ENCODE peak calls at places on chromosomes 11 and 22, in nine cellular contexts. One of them, this sample, is unnamed.

GRCh38 chr22:43847376-43848289 is 14.7 kb downstream of the SULT4A1 start:
- DNase-seq in RWPE1: no peak
- DNase-seq in CD8-positive, alpha-beta T cell: no peak
- DNase-seq in neural progenitor cell: no peak
- DNase-seq in naive thymus-derived CD4-positive, alpha-beta T cell: no peak
- DNase-seq in fibroblast of lung: no peak
- DNase-seq in AG04450: no peak
- DNase-seq in A549: no peak
- DNase-seq in substantia nigra: no peak
- DNase-seq in this sample: no peak

GRCh38 chr22:19597399-19597735 is 73.2 kb upstream of the CLDN5 start:
- DNase-seq in RWPE1: no peak
- DNase-seq in CD8-positive, alpha-beta T cell: no peak
- DNase-seq in neural progenitor cell: no peak
- DNase-seq in naive thymus-derived CD4-positive, alpha-beta T cell: peak
- DNase-seq in fibroblast of lung: no peak
- DNase-seq in AG04450: no peak
- DNase-seq in A549: no peak
- DNase-seq in substantia nigra: no peak
- DNase-seq in this sample: no peak

GRCh38 chr11:67633758-67634365 is 4.1 kb upstream of the NUDT8 start:
- DNase-seq in RWPE1: no peak
- DNase-seq in CD8-positive, alpha-beta T cell: no peak
- DNase-seq in neural progenitor cell: no peak
- DNase-seq in naive thymus-derived CD4-positive, alpha-beta T cell: no peak
- DNase-seq in fibroblast of lung: no peak
- DNase-seq in AG04450: no peak
- DNase-seq in A549: no peak
- DNase-seq in substantia nigra: no peak
- DNase-seq in this sample: no peak

GRCh38 chr11:1126935-1127663 is 30.7 kb upstream of the MUC5AC start:
- DNase-seq in RWPE1: no peak
- DNase-seq in CD8-positive, alpha-beta T cell: no peak
- DNase-seq in neural progenitor cell: no peak
- DNase-seq in naive thymus-derived CD4-positive, alpha-beta T cell: no peak
- DNase-seq in fibroblast of lung: no peak
- DNase-seq in AG04450: no peak
- DNase-seq in A549: no peak
- DNase-seq in substantia nigra: no peak
- DNase-seq in this sample: no peak

GRCh38 chr22:46674367-46674781 is 54.2 kb downstream of the GRAMD4 start:
- DNase-seq in RWPE1: no peak
- DNase-seq in CD8-positive, alpha-beta T cell: peak
- DNase-seq in neural progenitor cell: no peak
- DNase-seq in naive thymus-derived CD4-positive, alpha-beta T cell: peak
- DNase-seq in fibroblast of lung: no peak
- DNase-seq in AG04450: no peak
- DNase-seq in A549: no peak
- DNase-seq in substantia nigra: no peak
- DNase-seq in this sample: peak

GRCh38 chr11:120532082-120532481 is 20.5 kb downstream of the GRIK4 start:
- DNase-seq in RWPE1: no peak
- DNase-seq in CD8-positive, alpha-beta T cell: no peak
- DNase-seq in neural progenitor cell: no peak
- DNase-seq in naive thymus-derived CD4-positive, alpha-beta T cell: no peak
- DNase-seq in fibroblast of lung: no peak
- DNase-seq in AG04450: no peak
- DNase-seq in A549: no peak
- DNase-seq in substantia nigra: no peak
- DNase-seq in this sample: no peak

GRCh38 chr11:77191823-77192495 is 63.9 kb downstream of the MYO7A start:
- DNase-seq in RWPE1: peak
- DNase-seq in CD8-positive, alpha-beta T cell: peak
- DNase-seq in neural progenitor cell: peak
- DNase-seq in naive thymus-derived CD4-positive, alpha-beta T cell: peak
- DNase-seq in fibroblast of lung: peak
- DNase-seq in AG04450: no peak
- DNase-seq in A549: peak
- DNase-seq in substantia nigra: no peak
- DNase-seq in this sample: no peak

GRCh38 chr11:69862331-69862761 is 43.1 kb upstream of the FGF3 start:
- DNase-seq in RWPE1: no peak
- DNase-seq in CD8-positive, alpha-beta T cell: no peak
- DNase-seq in neural progenitor cell: no peak
- DNase-seq in naive thymus-derived CD4-positive, alpha-beta T cell: no peak
- DNase-seq in fibroblast of lung: no peak
- DNase-seq in AG04450: no peak
- DNase-seq in A549: no peak
- DNase-seq in substantia nigra: no peak
- DNase-seq in this sample: no peak

GRCh38 chr11:128621491-128622136 is 34.3 kb upstream of the ETS1 start:
- DNase-seq in RWPE1: peak
- DNase-seq in CD8-positive, alpha-beta T cell: no peak
- DNase-seq in neural progenitor cell: no peak
- DNase-seq in naive thymus-derived CD4-positive, alpha-beta T cell: no peak
- DNase-seq in fibroblast of lung: peak
- DNase-seq in AG04450: peak
- DNase-seq in A549: no peak
- DNase-seq in substantia nigra: no peak
- DNase-seq in this sample: no peak

GRCh38 chr11:66192181-66192888 is 76.1 kb upstream of the RAB1B start:
- DNase-seq in RWPE1: no peak
- DNase-seq in CD8-positive, alpha-beta T cell: no peak
- DNase-seq in neural progenitor cell: no peak
- DNase-seq in naive thymus-derived CD4-positive, alpha-beta T cell: no peak
- DNase-seq in fibroblast of lung: peak
- DNase-seq in AG04450: no peak
- DNase-seq in A549: no peak
- DNase-seq in substantia nigra: no peak
- DNase-seq in this sample: no peak

GRCh38 chr11:27201454-27202302 is 161.1 kb downstream of the BBOX1 start:
- DNase-seq in RWPE1: peak
- DNase-seq in CD8-positive, alpha-beta T cell: no peak
- DNase-seq in neural progenitor cell: no peak
- DNase-seq in naive thymus-derived CD4-positive, alpha-beta T cell: no peak
- DNase-seq in fibroblast of lung: peak
- DNase-seq in AG04450: no peak
- DNase-seq in A549: peak
- DNase-seq in substantia nigra: no peak
- DNase-seq in this sample: peak

GRCh38 chr11:8034604-8035224 is 46.3 kb upstream of the TUB start:
- DNase-seq in RWPE1: no peak
- DNase-seq in CD8-positive, alpha-beta T cell: no peak
- DNase-seq in neural progenitor cell: no peak
- DNase-seq in naive thymus-derived CD4-positive, alpha-beta T cell: no peak
- DNase-seq in fibroblast of lung: no peak
- DNase-seq in AG04450: no peak
- DNase-seq in A549: no peak
- DNase-seq in substantia nigra: no peak
- DNase-seq in this sample: no peak

DNA sequence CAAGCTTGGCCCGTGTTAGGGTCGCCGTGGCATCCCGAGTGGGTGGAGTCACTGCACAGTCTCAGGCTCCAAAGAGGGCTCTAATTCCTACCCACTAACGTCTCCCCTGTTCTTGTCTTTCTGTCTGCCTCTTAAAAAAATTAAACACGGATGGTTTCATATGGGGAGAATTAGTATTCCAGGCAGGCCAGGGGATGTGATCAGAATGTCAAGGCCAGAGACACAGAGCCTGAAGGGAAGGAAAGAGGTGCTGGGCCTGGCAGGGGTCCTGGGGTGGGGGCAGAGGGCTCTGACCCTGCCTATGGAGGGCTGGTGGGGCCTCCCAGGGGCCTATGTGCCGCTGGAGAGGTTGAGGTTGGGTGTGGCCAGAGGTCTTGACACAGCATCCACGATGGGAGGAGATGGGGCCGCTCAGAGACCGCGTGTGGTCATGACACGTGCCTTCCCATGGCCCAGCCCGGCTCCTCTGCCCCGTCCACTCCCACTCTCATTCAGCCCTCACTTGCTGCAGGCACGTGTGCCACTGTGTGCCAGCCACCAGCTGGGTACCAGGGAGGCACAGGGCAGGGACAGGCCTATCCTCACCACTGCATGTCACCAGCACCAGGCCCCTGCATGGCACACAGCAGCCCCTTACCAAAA is 56.5 kb downstream of the FLRT1 start:
- DNase-seq in RWPE1: no peak
- DNase-seq in CD8-positive, alpha-beta T cell: no peak
- DNase-seq in neural progenitor cell: no peak
- DNase-seq in naive thymus-derived CD4-positive, alpha-beta T cell: no peak
- DNase-seq in fibroblast of lung: no peak
- DNase-seq in AG04450: no peak
- DNase-seq in A549: no peak
- DNase-seq in substantia nigra: peak
- DNase-seq in this sample: no peak
- H3K27ac ChIP-seq in RWPE1: peak
- H3K27ac ChIP-seq in CD8-positive, alpha-beta T cell: no peak
- H3K27ac ChIP-seq in neural progenitor cell: no peak
- H3K27ac ChIP-seq in naive thymus-derived CD4-positive, alpha-beta T cell: no peak
- H3K27ac ChIP-seq in fibroblast of lung: no peak
- H3K27ac ChIP-seq in AG04450: no peak
- H3K27ac ChIP-seq in A549: peak
- H3K27ac ChIP-seq in substantia nigra: peak
- H3K27ac ChIP-seq in this sample: no peak

GRCh38 chr11:72712168-72712721 is 38.0 kb upstream of the PDE2A start:
- DNase-seq in RWPE1: no peak
- DNase-seq in CD8-positive, alpha-beta T cell: no peak
- DNase-seq in neural progenitor cell: peak
- DNase-seq in naive thymus-derived CD4-positive, alpha-beta T cell: no peak
- DNase-seq in fibroblast of lung: peak
- DNase-seq in AG04450: no peak
- DNase-seq in A549: no peak
- DNase-seq in substantia nigra: peak
- DNase-seq in this sample: peak
- H3K27ac ChIP-seq in RWPE1: peak
- H3K27ac ChIP-seq in CD8-positive, alpha-beta T cell: no peak
- H3K27ac ChIP-seq in neural progenitor cell: peak
- H3K27ac ChIP-seq in naive thymus-derived CD4-positive, alpha-beta T cell: no peak
- H3K27ac ChIP-seq in fibroblast of lung: peak
- H3K27ac ChIP-seq in AG04450: no peak
- H3K27ac ChIP-seq in A549: no peak
- H3K27ac ChIP-seq in substantia nigra: no peak
- H3K27ac ChIP-seq in this sample: peak

GRCh38 chr22:37641251-37641949 is 1.9 kb downstream of the SH3BP1 start:
- DNase-seq in RWPE1: no peak
- DNase-seq in CD8-positive, alpha-beta T cell: no peak
- DNase-seq in neural progenitor cell: no peak
- DNase-seq in naive thymus-derived CD4-positive, alpha-beta T cell: no peak
- DNase-seq in fibroblast of lung: no peak
- DNase-seq in AG04450: no peak
- DNase-seq in A549: no peak
- DNase-seq in substantia nigra: no peak
- DNase-seq in this sample: no peak
- H3K27ac ChIP-seq in RWPE1: peak
- H3K27ac ChIP-seq in CD8-positive, alpha-beta T cell: no peak
- H3K27ac ChIP-seq in neural progenitor cell: no peak
- H3K27ac ChIP-seq in naive thymus-derived CD4-positive, alpha-beta T cell: peak
- H3K27ac ChIP-seq in fibroblast of lung: no peak
- H3K27ac ChIP-seq in AG04450: peak
- H3K27ac ChIP-seq in A549: no peak
- H3K27ac ChIP-seq in substantia nigra: no peak
- H3K27ac ChIP-seq in this sample: no peak

DNA sequence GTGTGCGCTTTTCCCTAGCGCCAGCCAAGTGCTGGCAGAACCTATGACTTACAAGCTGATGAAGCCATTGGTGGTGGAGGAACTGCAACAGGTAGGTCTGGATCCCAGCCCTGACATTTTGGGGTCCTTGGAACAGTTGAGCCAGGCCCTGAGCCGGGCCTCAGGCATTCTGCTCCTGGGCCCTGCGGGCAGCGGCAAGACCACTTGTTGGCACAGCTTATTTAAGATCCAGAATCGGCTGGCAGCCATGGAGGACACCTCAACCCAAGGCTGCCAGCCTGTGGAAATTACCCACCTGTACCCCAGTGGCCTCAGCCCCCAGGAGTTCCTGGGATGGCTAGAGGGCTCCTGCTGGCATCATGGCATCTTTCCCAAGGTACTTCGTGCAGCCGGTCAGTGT is 49.7 kb downstream of the DNHD1 start:
- DNase-seq in RWPE1: no peak
- DNase-seq in CD8-positive, alpha-beta T cell: no peak
- DNase-seq in neural progenitor cell: no peak
- DNase-seq in naive thymus-derived CD4-positive, alpha-beta T cell: no peak
- DNase-seq in fibroblast of lung: no peak
- DNase-seq in AG04450: no peak
- DNase-seq in A549: no peak
- DNase-seq in substantia nigra: no peak
- DNase-seq in this sample: no peak
- H3K27ac ChIP-seq in RWPE1: no peak
- H3K27ac ChIP-seq in CD8-positive, alpha-beta T cell: no peak
- H3K27ac ChIP-seq in neural progenitor cell: no peak
- H3K27ac ChIP-seq in naive thymus-derived CD4-positive, alpha-beta T cell: no peak
- H3K27ac ChIP-seq in fibroblast of lung: no peak
- H3K27ac ChIP-seq in AG04450: no peak
- H3K27ac ChIP-seq in A549: no peak
- H3K27ac ChIP-seq in substantia nigra: peak
- H3K27ac ChIP-seq in this sample: peak

GRCh38 chr11:12111482-12112149 is 1.2 kb downstream of the MICAL2 start:
- DNase-seq in RWPE1: no peak
- DNase-seq in CD8-positive, alpha-beta T cell: no peak
- DNase-seq in neural progenitor cell: peak
- DNase-seq in naive thymus-derived CD4-positive, alpha-beta T cell: no peak
- DNase-seq in fibroblast of lung: no peak
- DNase-seq in AG04450: no peak
- DNase-seq in A549: no peak
- DNase-seq in substantia nigra: no peak
- DNase-seq in this sample: no peak
- H3K27ac ChIP-seq in RWPE1: peak
- H3K27ac ChIP-seq in CD8-positive, alpha-beta T cell: no peak
- H3K27ac ChIP-seq in neural progenitor cell: no peak
- H3K27ac ChIP-seq in naive thymus-derived CD4-positive, alpha-beta T cell: no peak
- H3K27ac ChIP-seq in fibroblast of lung: peak
- H3K27ac ChIP-seq in AG04450: peak
- H3K27ac ChIP-seq in A549: peak
- H3K27ac ChIP-seq in substantia nigra: no peak
- H3K27ac ChIP-seq in this sample: peak